ENCODE peak calls at places on chromosome 21, in four cellular contexts. O is NCI-H510A, V is smooth muscle cell of the brain vasculature, U is M059J. Z is an unnamed sample.

GRCh38 chr21:37575536-37576083 is 209.0 kb downstream of the DYRK1A start:
- DNase-seq in V (no peak), U (no peak), O (no peak), Z (no peak)

GRCh38 chr21:42530167-42530518 is 16.5 kb downstream of the SLC37A1 start:
- DNase-seq in U (no peak), V (no peak), O (no peak), Z (no peak)

GRCh38 chr21:45054927-45055612 is 19.3 kb upstream of the ADARB1 start:
- DNase-seq in O (no peak), U (no peak), V (no peak), Z (no peak)

GRCh38 chr21:43644609-43645008 is 14.7 kb downstream of the HSF2BP start:
- DNase-seq in U (peak), V (no peak), O (no peak), Z (no peak)

GRCh38 chr21:29526545-29526944 is 227.8 kb downstream of the BACH1 start:
- DNase-seq in O (no peak), U (no peak), V (no peak), Z (no peak)

GRCh38 chr21:39556176-39556575 is 56.6 kb upstream of the B3GALT5 start:
- DNase-seq in V (no peak), U (peak), O (no peak), Z (no peak)

GRCh38 chr21:46229133-46229922 is 754 bp upstream of the LSS start:
- DNase-seq in U (no peak), V (no peak), O (peak), Z (no peak)

GRCh38 chr21:46368533-46369285 is 44.8 kb downstream of the PCNT start:
- DNase-seq in V (no peak), O (no peak), U (no peak), Z (no peak)

GRCh38 chr21:17903029-17903806 is 84.1 kb upstream of the C21orf91 start:
- DNase-seq in O (no peak), V (peak), U (peak), Z (peak)

GRCh38 chr21:44291936-44292811 is 6.5 kb downstream of the AIRE start:
- DNase-seq in O (no peak), U (no peak), V (no peak), Z (no peak)

GRCh38 chr21:27154451-27155129 is 187.7 kb upstream of the ADAMTS5 start:
- DNase-seq in O (no peak), V (no peak), U (no peak), Z (no peak)

GRCh38 chr21:35256468-35256988 is 207.4 kb upstream of the RUNX1 start:
- DNase-seq in V (peak), U (peak), O (peak), Z (peak)

GRCh38 chr21:32193066-32193465 is 85.8 kb downstream of the MIS18A start:
- DNase-seq in U (no peak), O (no peak), V (no peak), Z (no peak)

GRCh38 chr21:37509802-37510393 is 143.3 kb downstream of the DYRK1A start:
- DNase-seq in O (no peak), U (no peak), V (no peak), Z (no peak)

GRCh38 chr21:29130234-29130993 is at the start of gene MAP3K7CL:
- DNase-seq in U (peak), O (no peak), V (peak), Z (no peak)

GRCh38 chr21:16372546-16372945 is 642.8 kb downstream of the USP25 start:
- DNase-seq in O (no peak), U (no peak), V (no peak), Z (no peak)

GRCh38 chr21:34526618-34527290 is 14.7 kb upstream of the KCNE1 start:
- DNase-seq in U (peak), V (peak), O (no peak), Z (peak)

GRCh38 chr21:30443226-30443625 is 3.2 kb downstream of the KRTAP15-1 start:
- DNase-seq in U (no peak), O (no peak), V (no peak), Z (no peak)

GRCh38 chr21:14267071-14267470 is 51.1 kb downstream of the RBM11 start:
- DNase-seq in V (no peak), O (no peak), U (no peak), Z (no peak)